ENCODE peak calls at places on chromosomes 6 and 20, in nine cellular contexts. Z, G, X, E, F, O, M, Y and K are unnamed samples.

GRCh38 chr20:24979036-24979960 is 13.3 kb downstream of the APMAP start:
- DNase-seq in Z (no peak), G (no peak), X (no peak), E (no peak), F (no peak), O (no peak), M (no peak), Y (no peak), K (no peak)

GRCh38 chr20:59222982-59223610 is 59.5 kb downstream of the ZNF831 start:
- DNase-seq in Z (peak), G (no peak), X (no peak), E (peak), F (no peak), O (no peak), M (no peak), Y (peak), K (peak)

GRCh38 chr6:10511477-10511876 is 9.7 kb upstream of the GCNT2 start:
- DNase-seq in Z (no peak), G (no peak), X (no peak), E (no peak), F (no peak), O (no peak), M (no peak), Y (peak), K (no peak)

GRCh38 chr6:169391473-169392071 is 137.9 kb upstream of the THBS2 start:
- DNase-seq in Z (no peak), G (peak), X (no peak), E (no peak), F (no peak), O (no peak), M (no peak), Y (no peak), K (no peak)

GRCh38 chr6:157839606-157840005 is 16.6 kb downstream of the SNX9 start:
- DNase-seq in Z (no peak), G (no peak), X (no peak), E (no peak), F (no peak), O (no peak), M (no peak), Y (no peak), K (no peak)

GRCh38 chr6:105424177-105424783 is 21.4 kb upstream of the PREP start:
- DNase-seq in Z (peak), G (peak), X (peak), E (peak), F (peak), O (peak), M (peak), Y (peak), K (peak)

GRCh38 chr6:33689879-33690278 is 21.6 kb downstream of the UQCC2 start:
- DNase-seq in Z (no peak), G (no peak), X (peak), E (no peak), F (no peak), O (no peak), M (no peak), Y (no peak), K (no peak)

GRCh38 chr6:1316482-1317220 is 4.8 kb downstream of the FOXQ1 start:
- DNase-seq in Z (peak), G (no peak), X (no peak), E (peak), F (peak), O (no peak), M (no peak), Y (no peak), K (peak)

GRCh38 chr6:44226368-44227137 is 3.2 kb downstream of the SLC29A1 start:
- DNase-seq in Z (no peak), G (no peak), X (no peak), E (no peak), F (no peak), O (no peak), M (no peak), Y (no peak), K (no peak)